ENCODE peak calls at places on chromosomes 1 and 21, in four cellular contexts. P is K562, R is GM12878, F is HL-60. V is an unnamed sample.

GRCh38 chr1:21574464-21575151 is 65.4 kb downstream of the ALPL start:
- DNase-seq in P (peak; percentile 59), R (no peak), F (no peak), V (no peak)

GRCh38 chr1:170017478-170017877 is 57.0 kb downstream of the KIFAP3 start:
- DNase-seq in R (no peak), F (no peak), P (no peak), V (no peak)

GRCh38 chr21:41066086-41066938 is 101.6 kb upstream of the BACE2 start:
- DNase-seq in F (no peak), P (no peak), R (no peak), V (no peak)

GRCh38 chr21:25537174-25537573 is 70.1 kb downstream of the MRPL39 start:
- DNase-seq in F (no peak), R (no peak), P (no peak), V (no peak)

GRCh38 chr21:35179990-35180557 is 131.0 kb upstream of the RUNX1 start:
- DNase-seq in P (no peak), R (no peak), F (no peak), V (no peak)

GRCh38 chr21:45093064-45093532 is 18.7 kb downstream of the ADARB1 start:
- DNase-seq in R (no peak), P (no peak), F (no peak), V (no peak)

GRCh38 chr1:242802973-242803372 is 278.5 kb upstream of the PLD5 start:
- DNase-seq in F (no peak), R (no peak), P (no peak), V (no peak)

GRCh38 chr1:152141971-152142584 is 16.9 kb downstream of the RPTN start:
- DNase-seq in F (peak; percentile 5), P (peak; percentile 15), R (no peak), V (no peak)

GRCh38 chr1:33072707-33073106 is 8.2 kb upstream of the AZIN2 start:
- DNase-seq in F (no peak), R (no peak), P (no peak), V (no peak)

GRCh38 chr1:5223266-5223665 is 568.9 kb downstream of the AJAP1 start:
- DNase-seq in F (no peak), P (no peak), R (no peak), V (no peak)

GRCh38 chr1:226309398-226310122 is 596 bp upstream of the LIN9 start:
- DNase-seq in P (no peak), F (no peak), R (no peak), V (no peak)

GRCh38 chr1:70427976-70428375 is 16.9 kb downstream of the CTH start:
- DNase-seq in R (no peak), F (no peak), P (no peak), V (no peak)

GRCh38 chr1:151613275-151613867 is 1.5 kb downstream of the SNX27 start:
- DNase-seq in F (no peak), R (no peak), P (no peak), V (no peak)

GRCh38 chr1:65230741-65231439 is 78.5 kb upstream of the DNAJC6 start:
- DNase-seq in F (no peak), R (no peak), P (peak; percentile 35), V (no peak)

GRCh38 chr1:195105773-195106172 is 1502.5 kb downstream of the KCNT2 start:
- DNase-seq in R (no peak), P (no peak), F (no peak), V (no peak)

GRCh38 chr1:234842726-234843641 is 233.0 kb upstream of the IRF2BP2 start:
- DNase-seq in R (peak; percentile 95), F (no peak), P (peak; percentile 52), V (peak; percentile 30)

GRCh38 chr1:194069168-194069830 is 882.9 kb upstream of the B3GALT2 start:
- DNase-seq in P (no peak), R (no peak), F (peak; percentile 35), V (no peak)

GRCh38 chr1:171653796-171654704 is 1.6 kb upstream of the MYOC start:
- DNase-seq in F (no peak), P (no peak), R (no peak), V (no peak)

GRCh38 chr1:85366391-85366790 is 90.0 kb upstream of the BCL10 start:
- DNase-seq in F (no peak), P (no peak), R (no peak), V (no peak)

GRCh38 chr1:199855580-199855979 is 171.9 kb upstream of the NR5A2 start:
- DNase-seq in F (no peak), R (no peak), P (no peak), V (no peak)

GRCh38 chr1:36034692-36035091 is 49.2 kb upstream of the TEKT2 start:
- DNase-seq in P (no peak), F (peak; percentile 93), R (no peak), V (no peak)

GRCh38 chr21:43345746-43346409 is 81.1 kb downstream of the SIK1 start:
- DNase-seq in P (peak; percentile 56), R (no peak), F (peak; percentile 86), V (no peak)

GRCh38 chr1:234980224-234980656 is 148.4 kb downstream of the TOMM20 start:
- DNase-seq in P (no peak), F (no peak), R (no peak), V (no peak)

GRCh38 chr1:147585640-147586383 is 44.5 kb downstream of the BCL9 start:
- DNase-seq in P (no peak), R (no peak), F (no peak), V (no peak)

GRCh38 chr1:100539836-100540536 is 2.0 kb downstream of the GPR88 start:
- DNase-seq in F (no peak), P (no peak), R (no peak), V (no peak)

GRCh38 chr1:221602866-221603265 is 139.0 kb downstream of the DUSP10 start:
- DNase-seq in P (no peak), R (no peak), F (no peak), V (no peak)

GRCh38 chr1:248857749-248858095 is 1.2 kb downstream of the ZNF692 start:
- DNase-seq in R (no peak), P (no peak), F (no peak), V (no peak)

GRCh38 chr21:34886554-34887385 is 162.3 kb downstream of the RUNX1 start:
- DNase-seq in F (no peak), R (no peak), P (peak; percentile 44), V (no peak)

GRCh38 chr1:183472488-183473285 is at the start of gene SMG7:
- DNase-seq in P (peak; percentile 72), F (peak; percentile 46), R (no peak), V (peak; percentile 13)

GRCh38 chr1:164704954-164705353 is 146.0 kb downstream of the PBX1 start:
- DNase-seq in F (no peak), P (no peak), R (no peak), V (no peak)

GRCh38 chr21:26881504-26882228 is 36.5 kb upstream of the ADAMTS1 start:
- DNase-seq in R (no peak), F (no peak), P (no peak), V (no peak)

GRCh38 chr1:117120774-117121588 is 568 bp downstream of the TRIM45 start:
- DNase-seq in R (no peak), P (peak; percentile 83), F (no peak), V (no peak)

GRCh38 chr21:35859677-35860076 is 200.6 kb downstream of the SETD4 start:
- DNase-seq in R (no peak), P (no peak), F (no peak), V (no peak)

GRCh38 chr21:17432732-17433057 is 80.1 kb upstream of the CXADR start:
- DNase-seq in F (no peak), P (no peak), R (no peak), V (no peak)

GRCh38 chr1:84722794-84723193 is 32.5 kb upstream of the SSX2IP start:
- DNase-seq in R (no peak), P (no peak), F (no peak), V (no peak)

GRCh38 chr1:159171688-159172501 is 480 bp downstream of the CADM3 start:
- DNase-seq in F (no peak), R (no peak), P (no peak), V (no peak)

GRCh38 chr21:33449650-33450049 is 30.1 kb downstream of the TMEM50B start:
- DNase-seq in P (no peak), F (no peak), R (no peak), V (no peak)

GRCh38 chr1:2049517-2050481 is at the start of gene PRKCZ:
- DNase-seq in P (peak; percentile 77), F (no peak), R (peak; percentile 28), V (peak; percentile 59)

GRCh38 chr21:42242611-42243010 is 23.7 kb downstream of the ABCG1 start:
- DNase-seq in R (no peak), F (no peak), P (no peak), V (no peak)

GRCh38 chr1:76587213-76587612 is 280.1 kb upstream of the ST6GALNAC5 start:
- DNase-seq in R (no peak), F (no peak), P (no peak), V (no peak)
- TF ChIP-seq SPI1 in R (no peak), F (no peak), P (no peak), V (no peak)

GRCh38 chr1:52345252-52345651 is 20.8 kb downstream of the CC2D1B start:
- DNase-seq in P (no peak), F (no peak), R (no peak), V (no peak)

GRCh38 chr1:52343982-52344381 is 22.0 kb downstream of the CC2D1B start:
- DNase-seq in R (no peak), F (no peak), P (no peak), V (no peak)

GRCh38 chr1:52352690-52353089 is 13.3 kb downstream of the CC2D1B start:
- DNase-seq in F (no peak), R (no peak), P (no peak), V (no peak)

GRCh38 chr1:52346653-52347052 is 19.4 kb downstream of the CC2D1B start:
- DNase-seq in R (no peak), F (no peak), P (no peak), V (no peak)

DNA sequence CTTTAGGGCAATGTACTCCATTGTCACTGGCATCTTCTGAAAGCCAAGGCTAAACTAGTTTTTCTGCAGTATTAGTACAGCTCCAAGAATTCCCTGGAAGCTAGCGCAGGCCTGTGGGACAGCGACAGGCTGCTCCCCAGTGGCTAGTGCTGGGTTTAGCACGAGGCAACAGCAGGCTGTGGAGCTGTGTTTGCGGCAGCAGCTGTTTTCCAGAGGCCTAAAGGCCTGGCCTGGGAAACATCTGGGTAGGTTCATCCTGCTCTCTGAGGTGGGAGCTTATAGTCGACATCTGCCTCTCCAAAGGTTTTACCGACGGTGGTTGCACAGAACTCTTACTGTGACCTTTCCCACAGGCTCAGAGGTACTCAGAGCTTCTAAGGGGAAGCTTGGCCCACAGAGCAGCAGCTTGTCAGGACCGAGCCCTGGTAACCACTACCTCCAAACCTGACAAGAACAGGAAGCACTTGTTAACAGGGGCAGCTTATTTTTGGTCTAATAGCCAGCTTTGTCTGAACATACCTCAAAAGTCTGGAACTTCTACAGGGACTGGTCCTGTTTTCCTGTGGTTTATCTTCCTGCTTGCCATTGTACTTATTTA is 17.2 kb downstream of the CC2D1B start:
- DNase-seq in P (no peak), F (no peak), R (no peak), V (no peak)
- TF ChIP-seq SPI1 in P (no peak), F (no peak), R (no peak), V (no peak)

DNA sequence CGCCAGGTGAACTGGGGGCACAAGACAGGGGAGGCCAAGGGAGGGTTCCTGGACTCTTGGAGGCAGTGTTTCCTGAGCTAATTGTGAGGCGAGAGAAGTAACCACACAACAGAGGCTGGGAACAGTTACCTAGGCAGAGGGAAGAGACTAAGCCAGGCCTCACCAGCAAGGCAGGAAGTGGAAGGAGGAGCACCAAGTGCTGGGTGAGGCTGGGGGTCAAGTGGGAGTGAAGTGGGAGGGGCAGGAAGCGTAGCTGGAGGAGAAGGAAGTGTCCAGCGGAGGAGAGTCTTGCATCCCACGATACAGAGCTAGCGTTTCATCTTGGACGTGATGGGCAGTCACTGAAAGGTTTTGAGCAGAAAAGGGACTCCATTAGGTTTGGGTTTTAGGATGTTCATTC is 48.3 kb upstream of the CAPZB start:
- DNase-seq in R (no peak), P (no peak), F (peak; percentile 38), V (no peak)
- TF ChIP-seq SPI1 in R (no peak), P (peak; percentile 56), F (no peak), V (no peak)

GRCh38 chr1:29849038-29849750 is 612.9 kb downstream of the PTPRU start:
- DNase-seq in P (peak; percentile 50), F (peak; percentile 4), R (peak; percentile 1), V (peak; percentile 24)
- TF ChIP-seq SPI1 in P (no peak), F (no peak), R (no peak), V (no peak)